ENCODE peak calls at places on chromosomes 13 and 19, in ten cellular contexts. H, O, U, I, S, Q, G, T, X and E are unnamed samples.

GRCh38 chr13:80586356-80586755 is 245.4 kb upstream of the SPRY2 start:
- DNase-seq in I (no peak), T (no peak), O (no peak), Q (no peak), U (no peak), S (no peak), X (no peak), H (no peak), G (no peak), E (peak)

GRCh38 chr19:50808856-50809255 is 14.7 kb downstream of the KLK1 start:
- DNase-seq in U (no peak), I (no peak), G (no peak), O (no peak), Q (no peak), S (no peak), H (no peak), T (no peak), X (no peak), E (no peak)

GRCh38 chr19:47776568-47776967 is 1.9 kb upstream of the SELENOW start:
- DNase-seq in Q (no peak), H (no peak), G (no peak), I (no peak), S (no peak), T (peak), X (no peak), O (no peak), U (no peak), E (no peak)

GRCh38 chr13:95784891-95785290 is 108.0 kb downstream of the DNAJC3 start:
- DNase-seq in U (no peak), X (peak), I (no peak), G (no peak), H (no peak), Q (no peak), O (no peak), S (no peak), T (no peak), E (peak)

GRCh38 chr13:34833562-34834182 is 108.4 kb upstream of the NBEA start:
- DNase-seq in I (no peak), Q (no peak), S (no peak), X (peak), T (no peak), U (no peak), H (no peak), G (no peak), O (no peak), E (peak)

GRCh38 chr13:50126378-50127016 is 111.3 kb downstream of the KCNRG start:
- DNase-seq in U (peak), X (peak), H (no peak), I (peak), Q (peak), O (peak), T (peak), G (no peak), S (no peak), E (peak)

GRCh38 chr19:42201489-42202289 is 15.8 kb downstream of the DEDD2 start:
- DNase-seq in G (no peak), S (no peak), O (no peak), X (no peak), H (peak), T (no peak), Q (peak), U (peak), I (peak), E (no peak)

GRCh38 chr19:39481676-39482075 is 1.0 kb downstream of the TIMM50 start:
- DNase-seq in X (no peak), S (no peak), Q (no peak), T (no peak), O (no peak), U (no peak), H (no peak), G (no peak), I (no peak), E (no peak)

GRCh38 chr19:7109678-7110289 is 40.3 kb downstream of the ZNF557 start:
- DNase-seq in I (no peak), T (no peak), O (no peak), G (no peak), X (peak), Q (no peak), S (no peak), H (no peak), U (no peak), E (no peak)

GRCh38 chr13:113825851-113826250 is 38.0 kb downstream of the GAS6 start:
- DNase-seq in G (no peak), X (no peak), T (no peak), O (no peak), I (no peak), H (no peak), Q (no peak), U (no peak), S (no peak), E (no peak)

GRCh38 chr13:20231839-20232555 is at the start of gene GJB6:
- DNase-seq in S (no peak), G (no peak), Q (no peak), I (peak), X (no peak), U (peak), O (no peak), H (peak), T (peak), E (no peak)

GRCh38 chr13:95503662-95504061 is 48.9 kb upstream of the CLDN10 start:
- DNase-seq in X (no peak), O (no peak), T (no peak), G (no peak), Q (no peak), I (no peak), S (no peak), H (no peak), U (no peak), E (no peak)

GRCh38 chr13:111893071-111893606 is 173.8 kb upstream of the SOX1 start:
- DNase-seq in Q (no peak), U (no peak), H (no peak), O (no peak), I (no peak), T (no peak), G (no peak), S (no peak), X (no peak), E (no peak)

GRCh38 chr19:38912600-38913514 is 871 bp upstream of the CCER2 start:
- DNase-seq in U (no peak), Q (no peak), X (no peak), G (no peak), T (no peak), S (no peak), H (no peak), I (no peak), O (no peak), E (no peak)

GRCh38 chr19:18865973-18866799 is 29.8 kb downstream of the CERS1 start:
- DNase-seq in X (peak), O (no peak), T (no peak), I (peak), S (peak), U (peak), G (peak), H (peak), Q (peak), E (peak)

GRCh38 chr13:57633950-57634828 is 2.6 kb downstream of the PCDH17 start:
- DNase-seq in H (no peak), S (no peak), T (no peak), I (no peak), X (no peak), O (no peak), Q (peak), U (no peak), G (no peak), E (no peak)

GRCh38 chr19:6744381-6745288 is 5.2 kb downstream of the TRIP10 start:
- DNase-seq in U (no peak), I (no peak), O (no peak), Q (no peak), X (peak), G (no peak), T (peak), H (no peak), S (no peak), E (peak)

GRCh38 chr13:72205773-72206172 is 338.8 kb upstream of the DACH1 start:
- DNase-seq in I (no peak), O (no peak), T (no peak), X (peak), G (no peak), Q (no peak), H (no peak), U (no peak), S (no peak), E (peak)

GRCh38 chr13:70723732-70724131 is 615.5 kb upstream of the KLHL1 start:
- DNase-seq in G (no peak), I (no peak), H (no peak), T (peak), U (no peak), S (no peak), O (no peak), X (no peak), Q (no peak), E (peak)

GRCh38 chr19:35868172-35868822 is at the start of gene APLP1:
- DNase-seq in U (peak), T (peak), H (peak), O (peak), G (no peak), I (peak), X (peak), S (no peak), Q (peak), E (peak)

GRCh38 chr13:37429976-37430375 is 168.6 kb downstream of the POSTN start:
- DNase-seq in U (no peak), Q (no peak), G (no peak), X (peak), I (no peak), S (no peak), H (no peak), O (no peak), T (no peak), E (peak)

GRCh38 chr13:25175026-25175425 is 2.9 kb upstream of the AMER2 start:
- DNase-seq in U (no peak), O (no peak), H (no peak), T (no peak), S (no peak), X (no peak), I (no peak), Q (no peak), G (no peak), E (no peak)

GRCh38 chr13:99014391-99014988 is 36.6 kb upstream of the DOCK9 start:
- DNase-seq in G (no peak), I (no peak), Q (no peak), T (no peak), X (no peak), H (no peak), U (no peak), S (no peak), O (no peak), E (no peak)

GRCh38 chr19:54938906-54939305 is 8.4 kb downstream of the NLRP7 start:
- DNase-seq in G (no peak), X (no peak), T (no peak), O (no peak), U (no peak), H (no peak), S (no peak), I (no peak), Q (no peak), E (no peak)

GRCh38 chr19:42277821-42278809 is 9.1 kb downstream of the CIC start:
- DNase-seq in Q (peak), S (no peak), T (no peak), O (no peak), H (no peak), I (no peak), U (no peak), G (no peak), X (peak), E (peak)

GRCh38 chr19:53612762-53613526 is 18.9 kb upstream of the DPRX start:
- DNase-seq in I (no peak), U (no peak), X (no peak), G (no peak), O (no peak), T (no peak), H (no peak), S (no peak), Q (no peak), E (no peak)

GRCh38 chr19:3459322-3459881 is 20.9 kb downstream of the SMIM24 start:
- DNase-seq in T (no peak), Q (no peak), G (no peak), X (peak), U (peak), H (no peak), O (no peak), I (no peak), S (no peak), E (peak)